ENCODE peak calls at places on chromosomes 7 and 10, in six cellular contexts. Y, X, L, R, A and G are unnamed samples.

GRCh38 chr10:26534384-26534783 is 96.2 kb downstream of the APBB1IP start:
- DNase-seq in X (no peak), Y (no peak), L (no peak), R (no peak), A (no peak), G (no peak)

GRCh38 chr7:23055582-23056178 is 41.8 kb upstream of the HYCC1 start:
- DNase-seq in L (no peak), Y (no peak), A (peak), R (peak), X (peak), G (peak)

GRCh38 chr10:10598297-10598696 is 419.4 kb upstream of the CELF2 start:
- DNase-seq in X (no peak), Y (no peak), A (no peak), R (no peak), L (no peak), G (no peak)

GRCh38 chr10:25304606-25305005 is 129.8 kb downstream of the GPR158 start:
- DNase-seq in R (peak), L (no peak), X (no peak), Y (no peak), A (no peak), G (no peak)

GRCh38 chr7:154841731-154842331 is 161.1 kb downstream of the PAXIP1 start:
- DNase-seq in L (no peak), A (no peak), X (no peak), Y (no peak), R (no peak), G (no peak)

GRCh38 chr10:21518629-21519321 is 6.7 kb downstream of the SKIDA1 start:
- DNase-seq in R (peak), L (no peak), A (no peak), Y (no peak), X (no peak), G (peak)

GRCh38 chr7:104767826-104768536 is 246.0 kb upstream of the KMT2E start:
- DNase-seq in R (no peak), L (no peak), X (no peak), Y (no peak), A (no peak), G (no peak)

GRCh38 chr10:33293531-33294170 is 40.8 kb downstream of the NRP1 start:
- DNase-seq in A (no peak), L (no peak), R (no peak), Y (no peak), X (no peak), G (no peak)

GRCh38 chr10:31136951-31137885 is 105.6 kb upstream of the ZNF438 start:
- DNase-seq in L (no peak), X (no peak), Y (no peak), A (no peak), R (peak), G (peak)

GRCh38 chr7:143126146-143126545 is 5.7 kb upstream of the PIP start:
- DNase-seq in R (no peak), A (no peak), L (no peak), Y (no peak), X (no peak), G (peak)

GRCh38 chr10:122310311-122311050 is 39.4 kb downstream of the BTBD16 start:
- DNase-seq in A (peak), R (peak), X (no peak), L (no peak), Y (no peak), G (no peak)

GRCh38 chr10:112687647-112688046 is 240.6 kb downstream of the VTI1A start:
- DNase-seq in L (no peak), A (no peak), X (no peak), R (peak), Y (no peak), G (peak)

GRCh38 chr10:125926247-125926646 is 29.9 kb downstream of the FANK1 start:
- DNase-seq in R (no peak), L (no peak), A (no peak), X (no peak), Y (no peak), G (no peak)

GRCh38 chr7:153386581-153386980 is 627.0 kb downstream of the ACTR3B start:
- DNase-seq in L (no peak), Y (no peak), X (no peak), A (no peak), R (no peak), G (no peak)

GRCh38 chr7:119969054-119969453 is 303.9 kb upstream of the KCND2 start:
- DNase-seq in R (no peak), A (no peak), X (no peak), Y (no peak), L (no peak), G (peak)

GRCh38 chr10:65320256-65321026 is 1605.4 kb upstream of the LRRTM3 start:
- DNase-seq in Y (no peak), R (no peak), X (no peak), A (no peak), L (no peak), G (no peak)

GRCh38 chr7:52260046-52260665 is 775.3 kb upstream of the POM121L12 start:
- DNase-seq in R (no peak), Y (no peak), A (no peak), X (no peak), L (no peak), G (no peak)

GRCh38 chr10:2410049-2410448 is 657.3 kb upstream of the PFKP start:
- DNase-seq in L (no peak), X (no peak), Y (no peak), A (no peak), R (no peak), G (no peak)

DNA sequence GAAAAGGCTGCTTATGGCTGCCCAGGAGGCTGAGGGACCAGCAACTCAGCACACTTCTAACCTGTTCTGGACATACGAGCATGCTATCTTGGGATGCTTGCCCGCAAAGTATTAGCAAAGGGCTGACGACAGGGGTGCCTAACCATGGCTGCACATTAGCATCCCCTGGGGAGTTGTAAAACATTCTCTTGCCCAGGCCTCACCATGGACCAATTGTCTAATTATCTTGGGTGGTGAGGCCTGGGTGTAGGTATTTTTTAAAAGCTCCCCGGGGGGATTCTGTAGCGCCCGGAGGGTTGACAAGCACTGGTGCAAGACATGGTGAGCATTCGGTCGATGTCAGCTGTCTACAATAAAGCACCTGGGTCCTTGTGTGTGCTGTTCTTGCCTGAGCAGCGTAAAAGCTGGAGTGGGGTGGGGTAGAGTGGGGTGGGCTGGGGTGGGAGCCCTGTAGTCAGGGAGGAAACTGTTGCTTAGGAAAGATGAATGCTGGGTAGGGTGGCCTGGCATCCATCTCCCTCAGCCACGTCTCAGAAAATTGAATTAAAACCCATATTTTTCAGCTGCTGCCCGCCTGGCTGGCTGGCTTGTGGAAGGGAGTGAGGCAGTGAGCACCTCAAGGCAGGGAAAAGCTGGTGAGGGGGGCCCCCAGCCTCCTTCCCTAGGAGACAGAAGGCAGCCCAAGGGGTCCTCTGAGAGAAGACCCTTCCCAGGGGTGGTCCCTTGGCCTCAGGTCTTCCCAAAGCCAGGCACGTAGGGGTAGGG is 2.9 kb upstream of the ADCYAP1R1 start:
- DNase-seq in L (no peak), X (no peak), R (no peak), Y (no peak), A (no peak), G (no peak)
- H3K4me3 ChIP-seq in L (no peak), X (no peak), R (no peak), Y (no peak), A (no peak), G (no peak)

DNA sequence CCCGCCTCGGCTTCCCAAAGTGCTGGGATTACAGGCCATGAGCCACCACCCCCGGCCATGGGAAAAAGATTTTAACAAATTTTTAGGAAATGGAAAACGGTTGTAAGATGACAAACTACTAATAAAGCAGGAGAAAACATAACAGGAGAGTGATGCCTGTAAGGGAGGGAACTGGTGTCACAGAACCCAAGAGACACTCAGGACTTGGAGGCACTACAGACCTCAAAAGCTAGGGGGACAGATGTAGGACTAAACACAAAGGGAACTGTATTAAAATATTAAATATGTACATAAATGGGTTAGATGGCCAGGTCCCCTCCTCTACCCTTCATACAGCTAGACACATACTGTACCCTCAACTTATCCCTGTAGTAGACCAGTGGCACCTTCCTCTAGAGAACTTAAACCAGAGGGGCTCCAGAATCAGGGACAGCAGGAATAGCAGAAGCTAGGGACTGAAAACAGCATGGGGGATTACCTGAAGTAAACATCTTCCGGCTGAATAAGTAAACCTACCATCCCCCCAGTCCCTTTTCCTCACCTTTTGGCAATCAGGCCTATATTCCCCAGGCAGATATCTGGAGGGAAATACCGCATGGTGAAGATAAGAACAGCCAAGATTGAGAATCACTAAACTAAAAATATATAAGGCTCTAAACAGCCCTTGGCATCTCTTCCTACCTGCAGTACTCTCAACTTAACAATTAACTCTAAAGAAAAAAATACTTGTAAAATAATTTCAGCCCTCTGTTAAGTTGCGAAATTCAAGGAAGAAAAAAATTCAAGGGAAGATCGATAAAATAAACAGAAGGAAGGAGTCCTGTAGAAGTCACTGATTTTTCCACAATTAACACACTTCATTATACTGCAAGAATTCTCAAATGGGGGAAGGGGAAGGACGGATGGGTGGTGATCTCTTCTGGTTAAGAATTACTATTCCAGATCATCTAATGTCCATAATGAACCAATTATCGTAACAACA is 15.5 kb downstream of the TM9SF3 start:
- DNase-seq in X (no peak), R (no peak), L (no peak), Y (no peak), A (no peak), G (no peak)
- TF ChIP-seq CTCF in X (no peak), R (no peak), L (no peak), Y (peak), A (no peak), G (no peak)

DNA sequence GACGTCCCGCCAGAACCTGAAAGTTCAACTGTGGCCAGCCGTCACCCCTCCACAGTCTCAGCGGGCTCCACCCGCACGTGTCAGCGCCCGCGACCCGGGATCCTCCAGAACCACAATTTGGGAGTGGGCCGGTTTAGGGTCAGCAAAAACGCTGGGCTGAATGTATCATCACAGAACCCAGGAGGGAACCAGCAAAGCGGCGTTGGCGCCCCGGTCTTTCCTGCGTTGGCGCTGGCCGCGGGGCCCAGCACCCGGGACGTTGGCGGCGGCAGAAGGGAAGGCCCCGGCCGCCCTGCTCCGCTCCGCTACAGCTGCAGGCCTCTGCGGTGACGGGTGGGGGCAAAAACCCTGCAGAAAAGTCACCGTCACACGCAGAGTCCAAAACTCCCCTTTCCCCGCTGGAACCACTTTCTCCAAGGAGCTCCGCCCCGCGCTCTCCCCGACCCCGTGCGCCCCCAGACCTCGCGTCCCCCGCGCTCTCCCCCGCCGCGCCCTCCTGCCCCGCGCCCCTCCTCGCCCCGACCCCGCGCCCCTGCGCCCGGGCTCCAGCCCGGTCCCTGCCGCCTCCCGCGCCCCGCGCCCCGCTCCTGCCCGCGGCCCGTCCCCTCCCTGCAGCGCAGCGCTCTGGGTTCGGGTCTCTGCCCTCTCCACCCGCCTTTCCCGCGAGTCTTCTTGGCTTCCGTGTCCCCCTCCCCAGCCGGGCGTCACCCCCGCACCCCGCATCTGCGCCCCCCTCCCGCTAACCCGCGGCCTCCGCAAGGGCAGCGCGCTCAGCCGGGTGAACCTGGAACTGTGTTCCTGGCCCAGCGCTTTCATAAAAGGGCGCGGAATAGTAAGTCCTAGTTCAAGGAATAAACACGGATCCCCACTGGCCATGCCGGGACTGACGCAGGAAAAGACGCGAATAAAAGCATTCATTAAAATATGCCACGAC is 24.0 kb upstream of the RNF32 start:
- DNase-seq in Y (no peak), A (peak), L (no peak), R (peak), X (no peak), G (no peak)
- H3K4me3 ChIP-seq in Y (peak), A (no peak), L (no peak), R (peak), X (peak), G (no peak)

DNA sequence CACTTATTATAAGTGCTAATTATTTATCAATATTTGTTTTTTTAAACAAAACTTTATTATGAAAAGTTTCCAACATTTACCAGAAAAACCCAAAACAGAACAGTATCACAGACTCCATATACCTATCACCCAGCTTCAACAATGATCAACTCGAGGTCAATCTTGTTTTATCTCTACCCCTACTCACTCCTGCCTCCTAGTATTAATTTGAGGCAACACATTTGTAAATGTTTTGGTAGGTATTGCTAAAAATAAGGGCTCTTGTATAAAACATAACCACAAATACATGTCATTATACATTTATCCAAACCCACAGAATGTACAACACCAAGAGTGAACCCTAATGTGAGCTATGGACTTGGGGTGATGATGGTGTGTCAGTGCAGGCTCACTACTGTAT is 15.9 kb upstream of the CDH23 start:
- DNase-seq in X (no peak), Y (no peak), L (no peak), R (no peak), A (no peak), G (no peak)
- TF ChIP-seq CTCF in X (no peak), Y (no peak), L (no peak), R (no peak), A (no peak), G (no peak)

DNA sequence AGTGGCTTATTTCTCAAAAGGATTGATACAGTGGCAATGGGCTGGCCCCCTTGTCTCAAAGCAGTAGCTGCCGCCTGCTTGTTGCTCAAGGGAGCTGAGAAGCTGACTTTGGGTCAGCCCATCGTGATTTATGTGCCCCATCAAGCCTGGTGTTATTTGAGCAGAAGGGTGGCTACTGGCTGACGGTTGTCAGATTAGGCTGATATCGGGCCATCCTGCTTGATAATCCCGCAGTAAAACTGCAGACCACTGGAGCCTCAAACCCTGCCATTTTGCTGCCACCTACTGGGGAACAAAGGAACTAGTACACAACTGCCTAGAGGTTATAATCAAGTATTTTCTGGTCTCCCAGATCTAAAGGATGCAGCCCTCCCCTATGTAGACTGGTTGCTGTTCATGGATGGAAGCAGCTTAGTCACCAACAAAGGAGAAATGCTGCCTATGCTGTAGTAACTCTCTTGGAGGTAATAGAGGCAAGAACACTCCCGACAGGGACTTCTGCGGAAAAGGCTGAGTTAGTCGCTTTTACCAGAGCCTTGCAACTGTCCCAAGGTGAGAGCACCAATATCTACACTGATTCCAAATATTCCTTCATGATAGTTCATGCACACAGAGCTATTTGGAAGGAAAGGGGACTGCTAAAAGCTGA is 65.9 kb upstream of the ZNF92 start:
- DNase-seq in L (no peak), A (peak), R (peak), Y (no peak), X (peak), G (peak)
- H3K4me3 ChIP-seq in L (no peak), A (no peak), R (no peak), Y (no peak), X (no peak), G (no peak)